ENCODE peak calls at places on chromosomes 12 and 14, in nine cellular contexts. M is activated CD4-positive, alpha-beta T cell treated with anti-CD3 and anti-CD28 coated beads, Interleukin-2, amount 10 ng/mL, durations not matched to agents 7 days and 5 days; G is left ventricle myocardium superior; D is neural crest cell; Y is EH; H is EL; K is LoVo; T is AG09319; W is Daoy. B is an unnamed sample.

GRCh38 chr14:35374273-35374681 is 30.3 kb downstream of the NFKBIA start:
- DNase-seq in D (no peak), H (peak; percentile 95), M (no peak), K (peak; percentile 85), W (peak; percentile 87), T (peak; percentile 94), G (no peak), Y (peak; percentile 98), B (no peak)

GRCh38 chr12:52183544-52183910 is 8.3 kb downstream of the KRT80 start:
- DNase-seq in G (no peak), H (no peak), K (no peak), D (no peak), W (no peak), M (no peak), T (no peak), Y (no peak), B (no peak)

GRCh38 chr12:90058721-90059120 is 350.1 kb upstream of the ATP2B1 start:
- DNase-seq in K (no peak), Y (peak; percentile 93), W (peak; percentile 42), T (peak; percentile 28), D (no peak), G (no peak), H (peak; percentile 88), M (no peak), B (no peak)

GRCh38 chr14:23300687-23301223 is 1.9 kb downstream of the PPP1R3E start:
- DNase-seq in H (peak; percentile 19), M (peak; percentile 19), G (peak; percentile 82), K (no peak), D (no peak), T (no peak), Y (peak; percentile 31), W (peak; percentile 43), B (no peak)

GRCh38 chr14:72555609-72556000 is 338.3 kb downstream of the DPF3 start:
- DNase-seq in H (no peak), T (no peak), K (no peak), D (no peak), M (no peak), W (no peak), Y (no peak), G (no peak), B (no peak)

GRCh38 chr14:87131879-87132278 is 861.1 kb downstream of the GALC start:
- DNase-seq in M (no peak), H (no peak), Y (no peak), G (no peak), K (no peak), W (peak; percentile 42), T (no peak), D (no peak), B (no peak)

GRCh38 chr14:105087963-105088811 is 23.0 kb upstream of the GPR132 start:
- DNase-seq in G (peak; percentile 78), K (no peak), H (peak; percentile 91), T (no peak), D (peak; percentile 50), M (no peak), W (peak; percentile 71), Y (peak; percentile 85), B (peak; percentile 51)

GRCh38 chr12:132834181-132834711 is 5.6 kb upstream of the GOLGA3 start:
- DNase-seq in W (no peak), T (no peak), M (peak; percentile 62), Y (no peak), K (no peak), H (no peak), G (no peak), D (no peak), B (no peak)

GRCh38 chr12:15323530-15323929 is 1.2 kb downstream of the PTPRO start:
- DNase-seq in H (no peak), K (no peak), W (no peak), M (no peak), Y (no peak), G (no peak), D (no peak), T (no peak), B (no peak)

GRCh38 chr14:50726372-50727107 is 58.4 kb upstream of the SAV1 start:
- DNase-seq in T (peak; percentile 75), G (no peak), M (peak; percentile 39), Y (peak; percentile 79), H (peak; percentile 81), W (peak; percentile 22), D (no peak), K (peak; percentile 4), B (no peak)

GRCh38 chr14:56580317-56580711 is 716 bp downstream of the TMEM260 start:
- DNase-seq in H (no peak), D (no peak), T (no peak), K (peak; percentile 7), W (no peak), G (no peak), M (no peak), Y (no peak), B (no peak)

GRCh38 chr12:40775681-40776080 is 83.4 kb downstream of the CNTN1 start:
- DNase-seq in H (no peak), G (no peak), Y (no peak), W (no peak), M (no peak), D (no peak), K (no peak), T (no peak), B (no peak)

GRCh38 chr12:1644523-1645438 is 15.8 kb downstream of the WNT5B start:
- DNase-seq in M (no peak), G (peak; percentile 91), T (peak; percentile 51), H (no peak), D (no peak), Y (peak; percentile 82), W (peak; percentile 44), K (no peak), B (no peak)

GRCh38 chr12:4908694-4909396 is 860 bp upstream of the KCNA1 start:
- DNase-seq in W (peak; percentile 82), D (peak; percentile 57), T (no peak), K (no peak), H (peak; percentile 7), M (no peak), G (no peak), Y (no peak), B (no peak)

GRCh38 chr12:80761818-80762217 is 45.1 kb downstream of the MYF5 start:
- DNase-seq in T (no peak), Y (no peak), G (no peak), H (no peak), W (no peak), K (no peak), M (no peak), D (no peak), B (no peak)

GRCh38 chr14:55881577-55882241 is 236.5 kb upstream of the PELI2 start:
- DNase-seq in W (no peak), G (no peak), M (no peak), Y (peak; percentile 72), H (peak; percentile 29), K (peak; percentile 38), D (no peak), T (no peak), B (no peak)